ENCODE peak calls at places on chromosomes 6 and 20, in eight cellular contexts. Y is breast epithelium, A is spleen, N is body of pancreas, F is IMR-90, B is heart left ventricle, U is uterus, E is tibial nerve. O is an unnamed sample.

GRCh38 chr6:53282741-53283140 is 66.0 kb downstream of the ELOVL5 start:
- DNase-seq in Y (no peak), A (no peak), N (no peak), F (no peak), B (no peak), U (no peak), E (no peak), O (no peak)

GRCh38 chr20:59207742-59208357 is 44.2 kb downstream of the ZNF831 start:
- DNase-seq in Y (no peak), A (peak), N (no peak), F (no peak), B (peak), U (no peak), E (no peak), O (no peak)

GRCh38 chr6:31386977-31387376 is 16.4 kb upstream of the MICA start:
- DNase-seq in Y (no peak), A (no peak), N (no peak), F (no peak), B (no peak), U (no peak), E (no peak), O (no peak)

GRCh38 chr6:44662461-44663121 is 275.1 kb downstream of the CDC5L start:
- DNase-seq in Y (peak), A (no peak), N (no peak), F (no peak), B (no peak), U (no peak), E (no peak), O (no peak)

GRCh38 chr20:33812673-33813462 is 1.7 kb downstream of the CHMP4B start:
- DNase-seq in Y (no peak), A (no peak), N (peak), F (no peak), B (no peak), U (no peak), E (no peak), O (no peak)

GRCh38 chr20:50017576-50018248 is 34.9 kb downstream of the SNAI1 start:
- DNase-seq in Y (no peak), A (no peak), N (no peak), F (no peak), B (no peak), U (no peak), E (no peak), O (no peak)

GRCh38 chr6:136468711-136469110 is 81.5 kb downstream of the MAP7 start:
- DNase-seq in Y (no peak), A (no peak), N (no peak), F (no peak), B (no peak), U (no peak), E (no peak), O (no peak)

GRCh38 chr6:43909474-43910148 is 139.6 kb downstream of the VEGFA start:
- DNase-seq in Y (no peak), A (no peak), N (no peak), F (no peak), B (peak), U (no peak), E (no peak), O (peak)

GRCh38 chr6:44016131-44016870 is 111.0 kb downstream of the MRPL14 start:
- DNase-seq in Y (no peak), A (no peak), N (no peak), F (peak), B (no peak), U (peak), E (no peak), O (no peak)

GRCh38 chr6:21468487-21468886 is 125.1 kb upstream of the SOX4 start:
- DNase-seq in Y (no peak), A (no peak), N (no peak), F (no peak), B (no peak), U (no peak), E (no peak), O (no peak)

GRCh38 chr6:89443658-89444057 is 10.7 kb downstream of the ANKRD6 start:
- DNase-seq in Y (no peak), A (no peak), N (no peak), F (no peak), B (no peak), U (no peak), E (no peak), O (no peak)

GRCh38 chr6:11616200-11616611 is 78.7 kb downstream of the TMEM170B start:
- DNase-seq in Y (no peak), A (no peak), N (no peak), F (peak), B (no peak), U (no peak), E (no peak), O (no peak)

GRCh38 chr6:6390849-6391602 is 70.6 kb upstream of the F13A1 start:
- DNase-seq in Y (no peak), A (no peak), N (no peak), F (no peak), B (no peak), U (no peak), E (no peak), O (no peak)

GRCh38 chr6:163483107-163483506 is 68.6 kb downstream of the QKI start:
- DNase-seq in Y (no peak), A (no peak), N (no peak), F (no peak), B (no peak), U (no peak), E (no peak), O (no peak)

GRCh38 chr6:84411060-84411629 is 183.7 kb upstream of the CEP162 start:
- DNase-seq in Y (no peak), A (no peak), N (no peak), F (peak), B (no peak), U (no peak), E (no peak), O (no peak)

GRCh38 chr6:16109659-16110300 is 19.1 kb upstream of the MYLIP start:
- DNase-seq in Y (no peak), A (no peak), N (peak), F (no peak), B (no peak), U (no peak), E (no peak), O (peak)

DNA sequence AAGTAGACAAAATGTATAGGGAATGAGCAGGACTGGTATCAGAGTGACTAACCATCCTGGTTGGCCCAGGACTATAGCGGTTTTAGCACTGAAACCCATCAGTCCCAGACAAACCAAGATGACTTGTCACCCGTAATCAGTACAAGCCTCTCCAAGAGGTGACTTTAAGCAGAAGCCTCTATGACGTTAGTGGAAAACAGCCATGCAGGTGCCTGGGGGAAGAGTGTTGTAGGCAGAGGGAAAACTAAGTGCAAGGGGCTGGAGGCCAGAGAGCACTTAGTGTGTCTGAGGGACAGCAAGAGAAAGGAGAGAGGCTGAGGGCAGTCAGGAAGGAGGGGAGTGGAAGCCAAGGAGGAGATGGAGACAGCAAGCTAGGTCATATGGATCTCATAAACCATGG is 2.1 kb downstream of the SGK2 start:
- DNase-seq in Y (no peak), A (peak), N (no peak), F (no peak), B (no peak), U (no peak), E (no peak), O (no peak)
- H3K4me3 ChIP-seq in Y (no peak), A (no peak), N (no peak), F (no peak), B (no peak), U (no peak), E (no peak), O (no peak)

DNA sequence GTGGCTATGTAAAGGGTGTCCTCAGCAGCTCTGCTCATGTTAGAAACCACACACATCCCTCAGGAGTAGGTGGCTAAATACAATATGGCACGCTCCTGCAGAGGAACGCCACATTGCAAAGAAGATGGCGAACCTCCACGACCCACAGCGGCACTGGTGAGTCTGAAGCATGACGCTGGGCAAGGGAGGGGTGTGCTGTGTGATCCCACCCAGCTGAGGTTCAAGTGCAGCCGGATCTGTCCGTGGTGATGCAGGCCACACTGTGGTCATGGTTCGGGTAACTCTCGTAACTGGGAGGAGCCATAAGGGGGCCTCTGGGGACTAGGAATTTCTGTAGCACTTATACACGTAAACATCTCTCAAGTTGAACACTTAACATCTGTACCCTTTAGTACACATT is 23.4 kb upstream of the APMAP start:
- DNase-seq in Y (no peak), A (peak), N (peak), F (no peak), B (no peak), U (no peak), E (no peak), O (peak)
- TF ChIP-seq POLR2A in Y (no peak), A (no peak), N (no peak), F (no peak), B (no peak), U (no peak), E (no peak), O (no peak)

DNA sequence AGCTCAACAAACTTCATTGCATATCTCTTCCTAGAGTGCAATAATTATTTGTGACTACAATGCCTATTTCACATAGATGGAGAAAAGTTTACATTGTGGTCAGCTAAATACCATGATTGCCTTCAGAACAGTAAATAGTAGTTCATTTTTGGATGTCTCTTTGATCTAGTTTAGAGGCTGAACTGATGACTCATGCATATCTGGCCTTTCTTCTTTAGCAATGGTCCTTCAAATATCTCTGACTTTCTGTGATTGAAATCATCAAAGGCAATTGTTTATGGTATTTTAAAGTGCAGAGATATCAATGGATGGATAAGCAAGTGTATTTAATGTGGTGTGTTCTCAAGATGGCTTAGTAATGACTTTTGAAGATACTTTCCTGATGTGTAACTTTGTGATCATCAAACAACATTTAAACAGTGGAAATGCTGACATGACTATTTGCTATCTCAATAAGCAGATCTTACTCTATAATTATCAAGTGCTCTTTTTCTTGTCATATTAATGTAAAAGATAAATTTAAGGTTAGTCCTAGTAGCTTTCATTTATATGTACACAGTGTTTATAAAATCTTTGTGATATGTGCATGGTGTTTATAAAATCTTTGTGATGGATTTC is 523.7 kb upstream of the SLC35B3 start:
- DNase-seq in Y (no peak), A (no peak), N (no peak), F (peak), B (no peak), U (no peak), E (no peak), O (no peak)
- H3K4me3 ChIP-seq in Y (no peak), A (no peak), N (no peak), F (no peak), B (no peak), U (no peak), E (no peak), O (no peak)

GRCh38 chr6:126038234-126038633 is 51.9 kb downstream of the TRMT11 start:
- DNase-seq in Y (no peak), A (no peak), N (no peak), F (no peak), B (no peak), U (no peak), E (no peak), O (no peak)

GRCh38 chr6:126040826-126041225 is 54.5 kb downstream of the TRMT11 start:
- DNase-seq in Y (peak), A (no peak), N (peak), F (peak), B (no peak), U (no peak), E (no peak), O (no peak)

GRCh38 chr6:126039284-126039683 is 52.9 kb downstream of the TRMT11 start:
- DNase-seq in Y (no peak), A (no peak), N (no peak), F (peak), B (no peak), U (no peak), E (no peak), O (no peak)

GRCh38 chr6:126040394-126040793 is 54.1 kb downstream of the TRMT11 start:
- DNase-seq in Y (no peak), A (no peak), N (no peak), F (no peak), B (no peak), U (no peak), E (no peak), O (no peak)

DNA sequence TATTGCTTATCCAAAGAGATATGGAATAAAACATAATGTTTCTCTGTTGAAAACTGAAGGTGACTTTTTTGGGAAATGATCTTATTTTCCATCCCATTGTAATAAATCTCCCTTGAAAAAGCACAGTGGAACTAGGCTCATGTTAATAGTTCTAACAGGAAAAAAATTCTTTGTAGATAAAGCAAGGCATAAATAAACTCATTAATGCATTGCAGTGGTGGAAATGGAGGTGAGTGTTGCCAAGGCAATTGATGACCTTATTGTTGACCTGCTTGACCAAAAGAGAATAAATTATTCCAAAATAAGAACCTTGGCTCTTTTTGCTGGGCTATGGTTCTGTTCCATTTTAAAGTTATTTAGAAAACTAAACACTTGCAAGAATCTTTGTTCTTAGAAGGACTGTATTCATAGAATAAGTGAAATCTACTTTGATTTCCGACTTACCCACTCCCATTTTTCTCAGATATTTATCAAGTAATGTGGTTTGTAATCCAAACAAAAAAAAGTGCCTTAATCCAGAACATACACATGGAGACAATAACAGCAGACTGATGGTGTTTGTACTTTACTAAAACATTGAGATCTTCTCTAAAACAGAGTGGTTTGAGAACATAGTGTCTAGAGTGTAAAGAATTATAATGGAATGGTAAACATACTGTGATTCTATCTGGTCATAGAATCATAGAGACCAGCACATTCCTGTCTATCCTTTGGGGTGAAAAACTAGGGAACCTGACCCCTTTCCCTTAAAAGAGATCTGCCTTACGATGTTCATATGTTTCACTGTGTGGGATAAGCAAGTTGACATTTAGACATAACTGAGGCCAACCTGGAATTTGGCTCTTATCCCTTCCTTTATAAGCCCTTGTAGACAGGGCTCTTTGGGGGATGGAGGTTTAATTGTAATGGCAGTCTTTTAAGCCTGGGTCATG is 55.4 kb downstream of the TRMT11 start:
- DNase-seq in Y (no peak), A (no peak), N (no peak), F (peak), B (no peak), U (no peak), E (no peak), O (no peak)
- TF ChIP-seq POLR2A in Y (no peak), A (no peak), N (no peak), F (no peak), B (no peak), U (no peak), E (no peak), O (no peak)

GRCh38 chr6:72401865-72402264 is 220.0 kb upstream of the KCNQ5 start:
- DNase-seq in Y (no peak), A (no peak), N (no peak), F (peak), B (no peak), U (no peak), E (no peak), O (no peak)
- H3K4me3 ChIP-seq in Y (no peak), A (no peak), N (no peak), F (no peak), B (no peak), U (no peak), E (no peak), O (no peak)

DNA sequence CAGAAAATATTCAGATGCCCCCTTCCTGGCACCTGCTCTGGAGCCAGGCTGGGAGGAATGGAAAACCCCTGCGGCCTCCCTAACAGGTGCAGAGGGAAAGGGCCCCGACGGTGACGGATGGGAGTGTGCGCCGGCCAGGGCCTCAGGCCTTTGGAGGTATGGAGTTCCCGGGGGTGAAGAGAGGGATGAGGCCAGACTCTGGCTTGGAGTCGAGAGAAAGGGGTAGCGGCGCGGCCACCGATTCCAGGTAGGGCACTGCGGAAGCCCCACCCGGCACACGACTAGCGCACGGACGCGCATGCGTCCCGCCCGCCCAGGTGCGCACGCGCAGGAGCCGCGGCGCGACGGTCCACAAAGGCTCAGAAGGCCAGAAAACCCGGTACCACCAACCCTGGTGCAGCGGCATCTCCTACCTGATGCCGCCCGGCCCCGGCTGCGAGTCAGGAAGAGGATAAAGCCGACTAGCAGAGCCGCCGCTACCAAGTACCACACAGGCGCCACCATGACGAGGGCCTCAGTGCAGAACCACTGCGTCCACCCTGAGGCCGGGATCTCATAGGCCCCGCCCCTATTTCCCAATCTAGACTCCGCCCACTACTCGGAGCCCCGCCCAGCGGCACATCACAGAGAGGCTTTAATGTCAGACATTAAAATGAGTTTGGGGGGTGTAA is at the start of gene DDRGK1:
- DNase-seq in Y (peak), A (peak), N (peak), F (peak), B (peak), U (peak), E (peak), O (peak)
- TF ChIP-seq POLR2A in Y (peak), A (no peak), N (peak), F (no peak), B (peak), U (peak), E (peak), O (peak)

GRCh38 chr6:138596591-138596990 is 97.3 kb upstream of the NHSL1 start:
- DNase-seq in Y (no peak), A (no peak), N (no peak), F (no peak), B (no peak), U (no peak), E (no peak), O (no peak)
- H3K4me3 ChIP-seq in Y (peak), A (no peak), N (no peak), F (no peak), B (no peak), U (no peak), E (no peak), O (no peak)

GRCh38 chr20:62285722-62286121 is 17.1 kb upstream of the ADRM1 start:
- DNase-seq in Y (no peak), A (peak), N (no peak), F (no peak), B (peak), U (no peak), E (no peak), O (no peak)
- TF ChIP-seq POLR2A in Y (no peak), A (no peak), N (no peak), F (no peak), B (no peak), U (no peak), E (no peak), O (no peak)